ENCODE peak calls at places on chromosome 3, in ten cellular contexts. V is SJSA1, L is fibroblast of pulmonary artery, H is WERI-Rb-1, P is colonic mucosa, Z is pancreas, F is GM12865, Y is Panc1, A is neural progenitor cell, C is astrocyte of the spinal cord. R is an unnamed sample.

GRCh38 chr3:105984837-105985236 is 116.0 kb upstream of the CBLB start:
- DNase-seq in V (no peak), L (no peak), H (no peak), P (no peak), Z (no peak), F (no peak), Y (no peak), A (no peak), C (peak), R (no peak)

GRCh38 chr3:175312766-175313165 is 453.6 kb downstream of the NAALADL2 start:
- DNase-seq in V (no peak), L (no peak), H (no peak), P (no peak), Z (no peak), F (no peak), Y (no peak), A (no peak), C (no peak), R (no peak)

GRCh38 chr3:46114324-46114988 is 87.2 kb upstream of the XCR1 start:
- DNase-seq in V (peak), L (peak), H (no peak), P (no peak), Z (no peak), F (no peak), Y (no peak), A (no peak), C (peak), R (peak)

GRCh38 chr3:12557472-12558105 is 702 bp downstream of the MKRN2 start:
- DNase-seq in V (no peak), L (peak), H (no peak), P (no peak), Z (no peak), F (peak), Y (no peak), A (no peak), C (peak), R (no peak)

GRCh38 chr3:136962961-136963360 is 5.2 kb downstream of the IL20RB start:
- DNase-seq in V (no peak), L (no peak), H (no peak), P (no peak), Z (no peak), F (no peak), Y (no peak), A (no peak), C (no peak), R (no peak)

GRCh38 chr3:98779936-98780335 is 16.8 kb downstream of the ST3GAL6 start:
- DNase-seq in V (no peak), L (peak), H (no peak), P (no peak), Z (no peak), F (no peak), Y (no peak), A (no peak), C (peak), R (no peak)

GRCh38 chr3:119413603-119414280 is 49.7 kb downstream of the TMEM39A start:
- DNase-seq in V (no peak), L (no peak), H (no peak), P (no peak), Z (no peak), F (no peak), Y (no peak), A (no peak), C (no peak), R (no peak)

GRCh38 chr3:11465744-11466611 is 177.7 kb downstream of the VGLL4 start:
- DNase-seq in V (no peak), L (peak), H (no peak), P (peak), Z (no peak), F (no peak), Y (no peak), A (no peak), C (peak), R (peak)

GRCh38 chr3:60594025-60594424 is 657.2 kb downstream of the FHIT start:
- DNase-seq in V (no peak), L (peak), H (no peak), P (peak), Z (peak), F (no peak), Y (no peak), A (no peak), C (peak), R (no peak)

GRCh38 chr3:140727886-140728285 is 50.0 kb downstream of the TRIM42 start:
- DNase-seq in V (no peak), L (no peak), H (no peak), P (no peak), Z (no peak), F (no peak), Y (no peak), A (no peak), C (no peak), R (no peak)

GRCh38 chr3:32189693-32190092 is 48.8 kb upstream of the CMTM8 start:
- DNase-seq in V (no peak), L (no peak), H (no peak), P (no peak), Z (no peak), F (no peak), Y (no peak), A (no peak), C (no peak), R (no peak)
- H3K4me3 ChIP-seq in V (no peak), L (no peak), H (no peak), P (no peak), Z (no peak), F (no peak), Y (no peak), A (no peak), C (no peak), R (no peak)

GRCh38 chr3:15330031-15330596 is 2.3 kb downstream of the SH3BP5 start:
- DNase-seq in V (no peak), L (peak), H (peak), P (no peak), Z (no peak), F (peak), Y (no peak), A (peak), C (peak), R (peak)
- H3K4me3 ChIP-seq in V (no peak), L (peak), H (peak), P (no peak), Z (no peak), F (peak), Y (no peak), A (no peak), C (no peak), R (peak)

DNA sequence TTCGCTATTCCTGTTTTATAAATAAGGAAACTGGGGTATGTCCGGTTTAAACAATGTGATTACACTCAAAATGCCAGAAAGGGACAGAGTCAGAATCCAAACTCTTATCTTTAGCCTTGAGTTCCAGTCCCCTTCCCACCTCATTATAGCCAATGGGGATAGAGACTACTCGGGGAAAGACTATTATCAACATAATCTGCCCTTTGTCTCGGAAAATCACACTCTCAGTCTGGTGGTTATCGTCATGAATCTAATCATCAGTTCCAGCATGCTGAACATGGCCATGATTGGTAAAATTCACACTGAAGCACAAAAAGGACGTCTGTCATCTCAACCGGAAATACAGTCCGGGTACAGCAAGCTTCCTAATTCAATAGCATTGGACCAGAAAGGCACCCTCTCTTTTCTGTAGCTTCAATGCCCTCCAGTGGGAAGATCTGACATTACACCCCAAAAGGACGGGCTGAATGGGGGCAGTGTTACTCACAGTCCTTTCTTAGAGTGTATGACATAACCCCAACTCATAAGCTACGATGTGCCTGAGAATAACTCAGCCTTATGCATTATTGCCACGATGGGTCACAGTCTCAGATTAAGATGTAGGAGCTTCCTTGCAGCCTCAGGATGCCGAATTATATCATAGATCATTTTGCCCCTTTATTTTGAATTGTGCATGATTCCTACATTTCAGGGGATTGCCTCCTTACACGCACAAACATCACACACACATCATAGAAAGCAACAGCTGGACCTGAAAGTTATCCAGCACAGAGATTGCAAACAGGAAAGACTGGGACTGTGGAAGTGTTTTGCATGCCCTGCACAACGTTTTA is 390.4 kb upstream of the LMCD1 start:
- DNase-seq in V (peak), L (peak), H (peak), P (peak), Z (no peak), F (peak), Y (peak), A (peak), C (peak), R (no peak)
- H3K4me3 ChIP-seq in V (no peak), L (no peak), H (no peak), P (no peak), Z (no peak), F (peak), Y (peak), A (no peak), C (no peak), R (no peak)

GRCh38 chr3:186154641-186155040 is 45.8 kb upstream of the ETV5 start:
- DNase-seq in V (no peak), L (no peak), H (no peak), P (no peak), Z (no peak), F (no peak), Y (no peak), A (no peak), C (no peak), R (no peak)

GRCh38 chr3:186151077-186151971 is 42.4 kb upstream of the ETV5 start:
- DNase-seq in V (no peak), L (no peak), H (no peak), P (no peak), Z (no peak), F (peak), Y (no peak), A (no peak), C (peak), R (no peak)

GRCh38 chr3:186152889-186153292 is 44.0 kb upstream of the ETV5 start:
- DNase-seq in V (no peak), L (no peak), H (no peak), P (no peak), Z (no peak), F (peak), Y (no peak), A (no peak), C (no peak), R (no peak)

GRCh38 chr3:186150234-186150830 is 41.4 kb upstream of the ETV5 start:
- DNase-seq in V (no peak), L (no peak), H (no peak), P (no peak), Z (peak), F (no peak), Y (no peak), A (no peak), C (no peak), R (no peak)

GRCh38 chr3:186152361-186152798 is 43.5 kb upstream of the ETV5 start:
- DNase-seq in V (no peak), L (no peak), H (no peak), P (no peak), Z (no peak), F (peak), Y (no peak), A (no peak), C (no peak), R (no peak)
- H3K4me3 ChIP-seq in V (no peak), L (no peak), H (no peak), P (no peak), Z (no peak), F (no peak), Y (no peak), A (no peak), C (no peak), R (no peak)

GRCh38 chr3:108820586-108820985 is 2.0 kb upstream of the TRAT1 start:
- DNase-seq in V (no peak), L (no peak), H (no peak), P (no peak), Z (no peak), F (peak), Y (no peak), A (no peak), C (no peak), R (no peak)
- H3K4me3 ChIP-seq in V (no peak), L (no peak), H (no peak), P (no peak), Z (no peak), F (no peak), Y (no peak), A (no peak), C (no peak), R (no peak)

GRCh38 chr3:23882487-23882918 is 34.3 kb downstream of the NKIRAS1 start:
- DNase-seq in V (no peak), L (no peak), H (no peak), P (no peak), Z (no peak), F (no peak), Y (no peak), A (no peak), C (no peak), R (no peak)
- H3K4me3 ChIP-seq in V (no peak), L (no peak), H (no peak), P (no peak), Z (no peak), F (no peak), Y (no peak), A (no peak), C (no peak), R (no peak)

GRCh38 chr3:83498617-83499016 is 1460.2 kb upstream of the CADM2 start:
- DNase-seq in V (no peak), L (no peak), H (no peak), P (no peak), Z (no peak), F (no peak), Y (no peak), A (no peak), C (no peak), R (no peak)
- H3K4me3 ChIP-seq in V (no peak), L (no peak), H (no peak), P (no peak), Z (no peak), F (no peak), Y (no peak), A (no peak), C (no peak), R (no peak)

DNA sequence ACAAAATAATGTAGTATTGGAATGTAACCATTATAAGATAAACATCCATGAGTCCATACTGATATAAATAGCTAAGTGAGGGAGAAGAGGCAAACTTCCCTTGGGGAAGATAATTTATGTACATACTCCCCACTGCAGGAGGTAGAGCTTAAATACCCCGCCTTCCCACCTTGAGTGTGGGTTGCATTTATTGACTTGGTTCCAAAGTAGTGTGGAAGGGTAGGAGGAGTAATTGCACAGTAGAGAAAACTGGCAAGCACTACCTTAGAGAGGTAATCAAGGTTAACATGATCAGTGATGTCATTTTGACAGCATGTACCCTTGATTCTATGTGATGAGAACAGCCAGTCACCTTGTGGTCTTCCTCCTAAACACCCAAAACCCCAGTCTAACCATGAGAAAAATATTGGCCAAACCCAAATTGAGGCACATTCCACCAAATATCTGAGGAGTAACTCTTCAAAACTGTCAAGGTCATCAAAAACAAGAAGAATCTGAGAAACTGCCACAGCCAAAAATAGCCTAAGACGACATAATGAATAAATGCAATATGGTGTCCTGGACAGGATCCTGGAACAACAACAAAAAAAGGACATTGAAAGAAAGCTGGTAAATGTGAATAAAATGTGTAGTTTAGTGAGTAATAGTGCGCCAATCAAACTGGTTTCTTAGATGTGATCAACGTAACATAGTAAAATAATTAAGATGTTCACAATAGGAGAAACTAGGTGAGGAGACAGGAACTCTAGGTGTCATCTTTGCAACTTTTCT is 774 bp upstream of the CNOT10 start:
- DNase-seq in V (no peak), L (no peak), H (no peak), P (no peak), Z (no peak), F (no peak), Y (no peak), A (no peak), C (no peak), R (no peak)
- H3K4me3 ChIP-seq in V (peak), L (peak), H (peak), P (peak), Z (no peak), F (peak), Y (peak), A (peak), C (peak), R (peak)

GRCh38 chr3:194072691-194073279 is 63.2 kb upstream of the HES1 start:
- DNase-seq in V (no peak), L (no peak), H (no peak), P (peak), Z (no peak), F (no peak), Y (no peak), A (no peak), C (no peak), R (no peak)
- H3K4me3 ChIP-seq in V (no peak), L (no peak), H (no peak), P (no peak), Z (no peak), F (no peak), Y (no peak), A (no peak), C (no peak), R (no peak)

GRCh38 chr3:181007262-181007661 is 17.7 kb upstream of the DNAJC19 start:
- DNase-seq in V (no peak), L (no peak), H (no peak), P (no peak), Z (no peak), F (no peak), Y (no peak), A (no peak), C (no peak), R (no peak)
- H3K4me3 ChIP-seq in V (no peak), L (no peak), H (no peak), P (no peak), Z (no peak), F (no peak), Y (no peak), A (no peak), C (no peak), R (no peak)

R was measured in AG04449.